ENCODE peak calls at places on chromosomes 11 and 22, in six cellular contexts. One of them, this sample, is unnamed.

GRCh38 chr11:44451706-44452105 is 113.8 kb upstream of the CD82 start:
- DNase-seq in stimulated activated effector memory CD8-positive, alpha-beta T cell treated with anti-CD3 and anti-CD28 coated beads, Interleukin-12 subunit alpha, Interleukin-12 subunit beta, amount 100 ng/mL, for 72 hours: no peak
- DNase-seq in DMS153: no peak
- DNase-seq in stimulated activated CD4-positive, alpha-beta T cell treated with anti-CD3 and anti-CD28 coated beads, Interleukin-2, amount 100 ng/mL, for 48 hours: no peak
- DNase-seq in activated naive CD8-positive, alpha-beta T cell treated with anti-CD3 and anti-CD28 coated beads, Interleukin-2, amount 50 U/mL, for 24 hours: no peak
- DNase-seq in cardiac muscle cell: no peak
- DNase-seq in this sample: no peak

GRCh38 chr11:65183201-65183891 is 1.6 kb downstream of the CAPN1 start:
- DNase-seq in cardiac muscle cell: no peak
- DNase-seq in activated naive CD8-positive, alpha-beta T cell treated with anti-CD3 and anti-CD28 coated beads, Interleukin-2, amount 50 U/mL, for 24 hours: no peak
- DNase-seq in DMS153: no peak
- DNase-seq in stimulated activated CD4-positive, alpha-beta T cell treated with anti-CD3 and anti-CD28 coated beads, Interleukin-2, amount 100 ng/mL, for 48 hours: no peak
- DNase-seq in stimulated activated effector memory CD8-positive, alpha-beta T cell treated with anti-CD3 and anti-CD28 coated beads, Interleukin-12 subunit alpha, Interleukin-12 subunit beta, amount 100 ng/mL, for 72 hours: no peak
- DNase-seq in this sample: no peak

GRCh38 chr11:134014502-134014901 is 54.4 kb upstream of the JAM3 start:
- DNase-seq in DMS153: peak; percentile 53
- DNase-seq in stimulated activated CD4-positive, alpha-beta T cell treated with anti-CD3 and anti-CD28 coated beads, Interleukin-2, amount 100 ng/mL, for 48 hours: no peak
- DNase-seq in activated naive CD8-positive, alpha-beta T cell treated with anti-CD3 and anti-CD28 coated beads, Interleukin-2, amount 50 U/mL, for 24 hours: no peak
- DNase-seq in stimulated activated effector memory CD8-positive, alpha-beta T cell treated with anti-CD3 and anti-CD28 coated beads, Interleukin-12 subunit alpha, Interleukin-12 subunit beta, amount 100 ng/mL, for 72 hours: no peak
- DNase-seq in cardiac muscle cell: peak; percentile 26
- DNase-seq in this sample: no peak

GRCh38 chr22:36577019-36577418 is 48.1 kb upstream of the EIF3D start:
- DNase-seq in stimulated activated CD4-positive, alpha-beta T cell treated with anti-CD3 and anti-CD28 coated beads, Interleukin-2, amount 100 ng/mL, for 48 hours: no peak
- DNase-seq in cardiac muscle cell: peak; percentile 15
- DNase-seq in DMS153: no peak
- DNase-seq in stimulated activated effector memory CD8-positive, alpha-beta T cell treated with anti-CD3 and anti-CD28 coated beads, Interleukin-12 subunit alpha, Interleukin-12 subunit beta, amount 100 ng/mL, for 72 hours: no peak
- DNase-seq in activated naive CD8-positive, alpha-beta T cell treated with anti-CD3 and anti-CD28 coated beads, Interleukin-2, amount 50 U/mL, for 24 hours: no peak
- DNase-seq in this sample: peak; percentile 82

GRCh38 chr11:96124155-96124554 is 200.2 kb upstream of the MTMR2 start:
- DNase-seq in cardiac muscle cell: no peak
- DNase-seq in stimulated activated effector memory CD8-positive, alpha-beta T cell treated with anti-CD3 and anti-CD28 coated beads, Interleukin-12 subunit alpha, Interleukin-12 subunit beta, amount 100 ng/mL, for 72 hours: no peak
- DNase-seq in activated naive CD8-positive, alpha-beta T cell treated with anti-CD3 and anti-CD28 coated beads, Interleukin-2, amount 50 U/mL, for 24 hours: no peak
- DNase-seq in DMS153: no peak
- DNase-seq in stimulated activated CD4-positive, alpha-beta T cell treated with anti-CD3 and anti-CD28 coated beads, Interleukin-2, amount 100 ng/mL, for 48 hours: no peak
- DNase-seq in this sample: no peak

GRCh38 chr11:84384637-84385227 is 1098.6 kb upstream of the CCDC90B start:
- DNase-seq in stimulated activated CD4-positive, alpha-beta T cell treated with anti-CD3 and anti-CD28 coated beads, Interleukin-2, amount 100 ng/mL, for 48 hours: peak; percentile 14
- DNase-seq in stimulated activated effector memory CD8-positive, alpha-beta T cell treated with anti-CD3 and anti-CD28 coated beads, Interleukin-12 subunit alpha, Interleukin-12 subunit beta, amount 100 ng/mL, for 72 hours: peak; percentile 46
- DNase-seq in DMS153: peak; percentile 19
- DNase-seq in cardiac muscle cell: peak; percentile 66
- DNase-seq in activated naive CD8-positive, alpha-beta T cell treated with anti-CD3 and anti-CD28 coated beads, Interleukin-2, amount 50 U/mL, for 24 hours: peak; percentile 13
- DNase-seq in this sample: peak; percentile 66

GRCh38 chr11:12128191-12128841 is 17.9 kb downstream of the MICAL2 start:
- DNase-seq in activated naive CD8-positive, alpha-beta T cell treated with anti-CD3 and anti-CD28 coated beads, Interleukin-2, amount 50 U/mL, for 24 hours: no peak
- DNase-seq in DMS153: no peak
- DNase-seq in cardiac muscle cell: no peak
- DNase-seq in stimulated activated effector memory CD8-positive, alpha-beta T cell treated with anti-CD3 and anti-CD28 coated beads, Interleukin-12 subunit alpha, Interleukin-12 subunit beta, amount 100 ng/mL, for 72 hours: no peak
- DNase-seq in stimulated activated CD4-positive, alpha-beta T cell treated with anti-CD3 and anti-CD28 coated beads, Interleukin-2, amount 100 ng/mL, for 48 hours: no peak
- DNase-seq in this sample: no peak

GRCh38 chr11:117978982-117979381 is 7.2 kb upstream of the IL10RA start:
- DNase-seq in cardiac muscle cell: no peak
- DNase-seq in stimulated activated effector memory CD8-positive, alpha-beta T cell treated with anti-CD3 and anti-CD28 coated beads, Interleukin-12 subunit alpha, Interleukin-12 subunit beta, amount 100 ng/mL, for 72 hours: no peak
- DNase-seq in activated naive CD8-positive, alpha-beta T cell treated with anti-CD3 and anti-CD28 coated beads, Interleukin-2, amount 50 U/mL, for 24 hours: no peak
- DNase-seq in DMS153: no peak
- DNase-seq in stimulated activated CD4-positive, alpha-beta T cell treated with anti-CD3 and anti-CD28 coated beads, Interleukin-2, amount 100 ng/mL, for 48 hours: no peak
- DNase-seq in this sample: no peak

GRCh38 chr11:113181094-113181493 is 133.3 kb upstream of the TTC12 start:
- DNase-seq in activated naive CD8-positive, alpha-beta T cell treated with anti-CD3 and anti-CD28 coated beads, Interleukin-2, amount 50 U/mL, for 24 hours: no peak
- DNase-seq in stimulated activated CD4-positive, alpha-beta T cell treated with anti-CD3 and anti-CD28 coated beads, Interleukin-2, amount 100 ng/mL, for 48 hours: no peak
- DNase-seq in DMS153: no peak
- DNase-seq in cardiac muscle cell: no peak
- DNase-seq in stimulated activated effector memory CD8-positive, alpha-beta T cell treated with anti-CD3 and anti-CD28 coated beads, Interleukin-12 subunit alpha, Interleukin-12 subunit beta, amount 100 ng/mL, for 72 hours: no peak
- DNase-seq in this sample: no peak

GRCh38 chr11:118004543-118005223 is 18.5 kb downstream of the IL10RA start:
- DNase-seq in stimulated activated CD4-positive, alpha-beta T cell treated with anti-CD3 and anti-CD28 coated beads, Interleukin-2, amount 100 ng/mL, for 48 hours: no peak
- DNase-seq in cardiac muscle cell: no peak
- DNase-seq in stimulated activated effector memory CD8-positive, alpha-beta T cell treated with anti-CD3 and anti-CD28 coated beads, Interleukin-12 subunit alpha, Interleukin-12 subunit beta, amount 100 ng/mL, for 72 hours: peak; percentile 49
- DNase-seq in activated naive CD8-positive, alpha-beta T cell treated with anti-CD3 and anti-CD28 coated beads, Interleukin-2, amount 50 U/mL, for 24 hours: no peak
- DNase-seq in DMS153: no peak
- DNase-seq in this sample: no peak

GRCh38 chr11:120295110-120295509 is 30.0 kb upstream of the TLCD5 start:
- DNase-seq in activated naive CD8-positive, alpha-beta T cell treated with anti-CD3 and anti-CD28 coated beads, Interleukin-2, amount 50 U/mL, for 24 hours: no peak
- DNase-seq in cardiac muscle cell: no peak
- DNase-seq in stimulated activated effector memory CD8-positive, alpha-beta T cell treated with anti-CD3 and anti-CD28 coated beads, Interleukin-12 subunit alpha, Interleukin-12 subunit beta, amount 100 ng/mL, for 72 hours: no peak
- DNase-seq in DMS153: no peak
- DNase-seq in stimulated activated CD4-positive, alpha-beta T cell treated with anti-CD3 and anti-CD28 coated beads, Interleukin-2, amount 100 ng/mL, for 48 hours: no peak
- DNase-seq in this sample: no peak

GRCh38 chr22:29306175-29306829 is at the start of gene GAS2L1:
- DNase-seq in stimulated activated effector memory CD8-positive, alpha-beta T cell treated with anti-CD3 and anti-CD28 coated beads, Interleukin-12 subunit alpha, Interleukin-12 subunit beta, amount 100 ng/mL, for 72 hours: peak; percentile 74
- DNase-seq in activated naive CD8-positive, alpha-beta T cell treated with anti-CD3 and anti-CD28 coated beads, Interleukin-2, amount 50 U/mL, for 24 hours: peak; percentile 66
- DNase-seq in cardiac muscle cell: peak; percentile 88
- DNase-seq in stimulated activated CD4-positive, alpha-beta T cell treated with anti-CD3 and anti-CD28 coated beads, Interleukin-2, amount 100 ng/mL, for 48 hours: no peak
- DNase-seq in DMS153: peak; percentile 40
- DNase-seq in this sample: peak; percentile 72